ENCODE peak calls at places on chromosomes 3 and 15, in four cellular contexts. B is spleen, H is A549, Z is psoas muscle. F is an unnamed sample.

GRCh38 chr15:43441316-43441715 is 51.6 kb downstream of the TP53BP1 start:
- DNase-seq in H (peak; percentile 37), B (no peak), Z (no peak), F (no peak)

GRCh38 chr3:155065537-155065936 is 14.6 kb upstream of the MME start:
- DNase-seq in H (no peak), B (no peak), Z (no peak), F (no peak)

GRCh38 chr3:37995652-37996641 is 5.4 kb downstream of the VILL start:
- DNase-seq in H (no peak), B (peak; percentile 72), Z (no peak), F (no peak)

GRCh38 chr3:171145866-171146265 is 119.3 kb upstream of the SLC2A2 start:
- DNase-seq in B (no peak), H (no peak), Z (no peak), F (no peak)

GRCh38 chr3:182686033-182686886 is 107.0 kb upstream of the ATP11B start:
- DNase-seq in Z (no peak), B (no peak), H (no peak), F (no peak)

GRCh38 chr15:39580117-39580629 is 706 bp upstream of the THBS1 start:
- DNase-seq in B (peak; percentile 95), H (peak; percentile 86), Z (peak; percentile 93), F (peak; percentile 96)

GRCh38 chr3:24485511-24485910 is 9.1 kb downstream of the THRB start:
- DNase-seq in H (no peak), Z (no peak), B (no peak), F (no peak)

GRCh38 chr15:94670436-94671034 is 439.2 kb downstream of the MCTP2 start:
- DNase-seq in Z (no peak), H (peak; percentile 38), B (no peak), F (no peak)

GRCh38 chr3:157531771-157532170 is 28.6 kb upstream of the VEPH1 start:
- DNase-seq in B (no peak), Z (no peak), H (no peak), F (no peak)

GRCh38 chr3:186828340-186828739 is 14.2 kb upstream of the ADIPOQ start:
- DNase-seq in Z (no peak), B (no peak), H (no peak), F (no peak)

GRCh38 chr3:185423178-185423577 is 60.2 kb downstream of the MAP3K13 start:
- DNase-seq in B (no peak), H (peak; percentile 36), Z (no peak), F (no peak)

GRCh38 chr15:74620636-74621545 is 5.3 kb downstream of the CLK3 start:
- DNase-seq in Z (peak; percentile 82), B (peak; percentile 88), H (peak; percentile 80), F (peak; percentile 15)

GRCh38 chr3:175224051-175224450 is 364.9 kb downstream of the NAALADL2 start:
- DNase-seq in H (no peak), B (no peak), Z (no peak), F (no peak)

GRCh38 chr3:171380084-171380483 is 80.1 kb downstream of the TNIK start:
- DNase-seq in B (no peak), Z (no peak), H (no peak), F (no peak)

GRCh38 chr3:155302891-155303290 is 9.4 kb upstream of the STRIT1 start:
- DNase-seq in H (no peak), Z (no peak), B (no peak), F (no peak)

GRCh38 chr3:131361464-131362421 is 19.8 kb upstream of the NUDT16 start:
- DNase-seq in H (peak; percentile 81), Z (peak; percentile 88), B (peak; percentile 96), F (peak; percentile 66)

GRCh38 chr15:91874992-91875651 is 21.6 kb downstream of the SLCO3A1 start:
- DNase-seq in H (no peak), B (no peak), Z (no peak), F (no peak)

GRCh38 chr15:91871138-91871537 is 17.6 kb downstream of the SLCO3A1 start:
- DNase-seq in H (no peak), B (no peak), Z (no peak), F (no peak)

GRCh38 chr15:91873133-91873526 is 19.6 kb downstream of the SLCO3A1 start:
- DNase-seq in H (no peak), Z (no peak), B (no peak), F (no peak)

GRCh38 chr15:91871797-91872196 is 18.3 kb downstream of the SLCO3A1 start:
- DNase-seq in H (no peak), B (no peak), Z (no peak), F (no peak)

GRCh38 chr15:91872356-91873132 is 19.0 kb downstream of the SLCO3A1 start:
- DNase-seq in Z (no peak), H (no peak), B (no peak), F (no peak)
- H3K27ac ChIP-seq in Z (no peak overlapping the region), H (no peak overlapping the region), B (no peak overlapping the region), F (no peak overlapping the region)

DNA sequence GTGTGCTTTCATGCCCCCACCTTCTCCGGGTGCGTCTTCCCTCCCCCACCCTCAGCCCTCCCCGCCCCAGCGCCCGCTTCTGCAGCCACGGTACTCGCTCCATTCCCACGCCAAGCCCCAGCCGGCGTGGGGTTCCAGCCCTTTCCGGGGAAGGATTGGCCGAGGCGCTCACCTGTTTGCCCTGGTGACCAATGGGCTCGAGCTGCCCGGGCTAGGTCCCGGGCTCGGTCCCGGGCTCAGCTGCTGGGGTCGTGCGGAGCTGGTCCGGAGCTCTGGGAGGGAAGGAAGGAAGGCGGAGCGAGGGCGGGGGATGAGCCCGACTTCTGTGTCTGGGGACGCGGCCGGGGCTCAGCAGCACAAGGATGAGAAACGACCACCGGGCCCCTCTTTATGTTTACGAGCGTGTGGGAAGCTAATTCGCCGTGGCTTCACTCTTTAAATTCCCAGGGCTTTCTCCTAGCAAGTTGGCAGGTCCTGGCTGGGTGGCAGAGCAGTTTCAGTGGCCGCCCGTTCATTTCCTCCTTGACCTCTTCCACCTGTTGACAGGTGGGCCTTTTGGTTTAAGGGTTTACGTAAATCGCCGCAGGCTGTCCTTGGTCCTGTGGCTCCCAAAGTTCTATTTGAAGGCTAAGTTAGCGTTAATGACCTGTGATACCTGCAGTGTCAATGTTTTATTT is at the start of gene IGSF10:
- DNase-seq in B (peak; percentile 75), H (peak; percentile 11), Z (no peak), F (peak; percentile 46)
- H3K27ac ChIP-seq in B (no peak within 1 kb of the TSS), H (peak within 1 kb of the TSS; percentile 78), Z (no peak within 1 kb of the TSS), F (peak within 1 kb of the TSS; percentile 30)

DNA sequence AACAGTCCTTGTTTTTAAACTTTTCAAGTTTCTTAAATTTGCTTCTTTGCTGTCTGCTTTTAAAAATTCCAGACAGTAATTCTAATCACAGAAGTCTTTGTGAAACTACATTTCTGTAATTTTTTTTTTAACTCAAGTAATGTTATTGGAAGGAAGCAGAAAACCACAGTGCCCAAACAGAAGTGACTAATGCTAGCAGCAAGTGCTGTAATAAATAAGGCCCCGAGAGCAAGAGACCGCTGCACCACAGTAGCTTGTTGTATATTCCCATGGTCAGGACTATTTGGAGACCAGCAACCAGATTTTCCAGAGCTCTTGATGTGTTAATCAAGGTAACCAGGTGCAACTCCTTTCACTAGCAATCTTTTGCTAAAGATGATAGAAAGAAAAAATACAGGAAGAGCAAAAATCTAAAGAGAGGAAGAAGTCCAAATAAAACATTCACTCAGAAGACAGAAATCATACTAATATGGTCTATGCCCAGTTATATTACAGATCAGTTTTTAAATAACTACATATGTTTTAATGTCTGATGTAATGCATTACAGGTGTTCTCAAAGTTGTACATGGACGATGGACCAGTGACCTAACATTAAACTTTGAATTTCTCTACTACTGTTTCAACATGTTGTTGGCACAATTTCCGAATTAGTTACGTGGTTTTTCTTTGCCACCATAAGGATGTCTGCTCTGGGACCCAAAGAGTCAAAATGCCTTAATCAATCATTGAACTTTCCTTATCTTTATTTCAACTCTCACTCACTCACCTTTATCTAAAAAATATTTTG is 36.4 kb downstream of the WWTR1 start:
- DNase-seq in B (no peak), H (no peak), Z (no peak), F (no peak)
- H3K27ac ChIP-seq in B (no peak overlapping the region), H (peak overlapping the region; percentile 49), Z (peak overlapping the region; percentile 14), F (no peak overlapping the region)

GRCh38 chr15:98684441-98684840 is 36.1 kb downstream of the IGF1R start:
- DNase-seq in H (no peak), Z (no peak), B (no peak), F (no peak)
- H3K27ac ChIP-seq in H (no peak overlapping the region), Z (no peak overlapping the region), B (no peak overlapping the region), F (no peak overlapping the region)

GRCh38 chr3:98733778-98734281 is 29.3 kb upstream of the ST3GAL6 start:
- DNase-seq in Z (no peak), H (no peak), B (no peak), F (no peak)
- H3K27ac ChIP-seq in Z (peak overlapping the region; percentile 86), H (no peak overlapping the region), B (no peak overlapping the region), F (no peak overlapping the region)

F was measured in ovary.